ENCODE peak calls at places on chromosomes 13 and 19, in seven cellular contexts. W is Peyer's patch, F is GM12878, U is bronchial epithelial cell, Y is pancreas, P is kidney epithelial cell, Q is body of pancreas. O is an unnamed sample.

GRCh38 chr13:113655358-113656014 is 2.5 kb downstream of the ATP4B start:
- DNase-seq in P (no peak), Q (peak; percentile 4), W (no peak), U (no peak), F (no peak), Y (peak; percentile 5), O (no peak)

GRCh38 chr19:1764293-1764683 is 11.0 kb downstream of the ONECUT3 start:
- DNase-seq in W (no peak), P (no peak), Q (no peak), F (no peak), Y (no peak), U (no peak), O (no peak)

GRCh38 chr13:20173121-20173746 is 12.4 kb upstream of the GJA3 start:
- DNase-seq in W (no peak), U (no peak), P (no peak), Q (no peak), Y (no peak), F (no peak), O (no peak)

GRCh38 chr19:48506138-48506733 is 5.4 kb downstream of the LMTK3 start:
- DNase-seq in W (no peak), U (peak; percentile 42), F (no peak), Q (no peak), Y (no peak), P (no peak), O (no peak)

GRCh38 chr19:17333611-17334413 is 843 bp downstream of the ANO8 start:
- DNase-seq in Y (no peak), U (peak; percentile 74), F (peak; percentile 16), P (peak; percentile 70), Q (peak; percentile 32), W (peak; percentile 67), O (peak; percentile 81)

GRCh38 chr19:45577111-45577905 is 7.3 kb downstream of the OPA3 start:
- DNase-seq in P (peak; percentile 86), W (no peak), Y (peak; percentile 59), F (no peak), U (peak; percentile 94), Q (peak; percentile 73), O (peak; percentile 84)

GRCh38 chr19:46861691-46862503 is 1.1 kb downstream of the ARHGAP35 start:
- DNase-seq in W (no peak), U (no peak), P (no peak), F (no peak), Y (peak; percentile 44), Q (peak; percentile 45), O (peak; percentile 28)

GRCh38 chr13:50243926-50244325 is 228.7 kb downstream of the KCNRG start:
- DNase-seq in U (no peak), W (no peak), Y (no peak), Q (no peak), F (no peak), P (no peak), O (no peak)

GRCh38 chr19:18495204-18495911 is 26.5 kb downstream of the ELL start:
- DNase-seq in F (no peak), Y (no peak), W (no peak), P (no peak), U (no peak), Q (no peak), O (no peak)

GRCh38 chr13:20428666-20429644 is 96.7 kb downstream of the CRYL1 start:
- DNase-seq in Q (no peak), P (no peak), Y (no peak), W (no peak), U (peak; percentile 88), F (no peak), O (no peak)

GRCh38 chr19:46839752-46840151 is 10.9 kb downstream of the AP2S1 start:
- DNase-seq in U (peak; percentile 45), F (no peak), P (no peak), Y (no peak), W (no peak), Q (no peak), O (peak; percentile 76)

GRCh38 chr13:94999871-95000270 is 287.5 kb upstream of the SOX21 start:
- DNase-seq in Y (no peak), U (no peak), F (no peak), Q (no peak), P (no peak), W (no peak), O (no peak)

GRCh38 chr13:23766199-23766771 is 122.9 kb downstream of the MIPEP start:
- DNase-seq in F (no peak), W (no peak), P (no peak), Y (no peak), Q (no peak), U (no peak), O (no peak)

GRCh38 chr19:33171916-33172359 is 22.2 kb upstream of the LRP3 start:
- DNase-seq in P (no peak), Q (no peak), W (no peak), F (no peak), U (peak; percentile 24), Y (no peak), O (no peak)

GRCh38 chr19:47020992-47021496 is 1.4 kb downstream of the NPAS1 start:
- DNase-seq in P (no peak), Q (no peak), W (no peak), F (no peak), Y (no peak), U (no peak), O (no peak)

GRCh38 chr19:18167975-18168645 is 5.5 kb upstream of the IFI30 start:
- DNase-seq in Q (peak; percentile 65), W (peak; percentile 61), Y (no peak), U (no peak), F (no peak), P (no peak), O (peak; percentile 56)

GRCh38 chr13:58598241-58598640 is 966.7 kb downstream of the PCDH17 start:
- DNase-seq in U (peak; percentile 2), P (peak; percentile 16), F (no peak), Q (no peak), Y (no peak), W (no peak), O (no peak)

GRCh38 chr13:20358022-20358421 is 125.9 kb upstream of the GJB6 start:
- DNase-seq in P (no peak), F (no peak), W (no peak), Q (no peak), U (no peak), Y (no peak), O (no peak)

GRCh38 chr19:40721140-40721486 is 4.2 kb downstream of the ITPKC start:
- DNase-seq in Q (no peak), U (no peak), W (no peak), F (no peak), P (no peak), Y (no peak), O (no peak)

GRCh38 chr13:38602261-38602660 is 84.6 kb upstream of the FREM2 start:
- DNase-seq in Q (no peak), P (peak; percentile 28), Y (no peak), U (peak; percentile 74), W (no peak), F (no peak), O (peak; percentile 16)

GRCh38 chr13:98055623-98056022 is 87.3 kb upstream of the FARP1 start:
- DNase-seq in Q (no peak), P (no peak), F (no peak), Y (no peak), W (no peak), U (no peak), O (no peak)

GRCh38 chr13:99228737-99229691 is 28.4 kb downstream of the UBAC2 start:
- DNase-seq in W (no peak), U (peak; percentile 93), Q (no peak), Y (no peak), F (peak; percentile 91), P (peak; percentile 66), O (no peak)

GRCh38 chr13:74767031-74767430 is 632.8 kb upstream of the KLF12 start:
- DNase-seq in Y (no peak), Q (no peak), U (peak; percentile 70), F (no peak), P (no peak), W (no peak), O (no peak)

GRCh38 chr19:3249408-3249807 is 24.9 kb downstream of the CELF5 start:
- DNase-seq in W (no peak), U (no peak), Y (no peak), F (no peak), P (no peak), Q (no peak), O (peak; percentile 10)

GRCh38 chr13:34156841-34157365 is 339.0 kb downstream of the RFC3 start:
- DNase-seq in Q (peak; percentile 84), Y (peak; percentile 88), W (no peak), F (peak; percentile 55), U (peak; percentile 97), P (peak; percentile 98), O (peak; percentile 84)

DNA sequence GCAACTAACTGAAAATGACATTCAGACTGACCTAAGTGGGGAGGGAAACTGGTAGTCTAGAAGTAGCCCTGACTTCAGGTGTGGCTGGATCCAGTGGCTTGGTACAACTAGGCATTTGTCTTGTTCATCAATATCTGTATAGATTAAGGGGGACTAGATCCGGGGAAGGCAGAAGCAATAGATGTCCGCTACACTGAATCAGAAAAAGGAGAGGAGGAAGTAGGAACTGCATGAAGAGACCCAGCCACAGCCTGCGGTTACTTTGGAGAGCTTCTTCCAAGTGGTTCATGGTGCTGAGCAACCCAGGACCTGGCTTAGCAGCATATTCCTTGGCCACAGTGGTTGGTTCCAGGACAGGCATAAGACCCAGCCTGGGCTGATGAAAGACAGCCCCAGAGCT is 9.9 kb upstream of the PRODH2 start:
- DNase-seq in P (no peak), Q (no peak), F (no peak), U (no peak), W (no peak), Y (no peak), O (no peak)
- TF ChIP-seq CTCF in P (no peak), Q (no peak), F (no peak), U (no peak), W (no peak), Y (no peak), O (no peak)

DNA sequence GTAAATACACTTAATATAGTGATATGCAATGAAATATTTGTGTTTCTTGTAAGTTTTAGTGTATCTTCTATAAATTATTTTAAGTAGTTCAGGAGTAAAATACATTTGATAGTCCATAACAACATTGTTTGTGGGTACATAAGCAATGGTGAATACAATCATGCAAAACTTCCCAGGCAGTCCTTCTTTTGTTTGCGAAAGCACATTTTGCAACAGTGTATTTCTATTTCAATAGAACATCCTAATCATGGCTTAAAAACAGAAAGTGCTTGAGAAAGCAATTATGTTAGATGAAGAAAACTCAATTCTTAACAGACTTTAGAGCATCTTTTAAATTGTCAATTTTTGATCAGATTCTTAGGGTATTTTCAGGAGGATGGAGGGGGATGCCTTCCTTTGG is 155.6 kb downstream of the POSTN start:
- DNase-seq in Q (no peak), W (no peak), Y (no peak), F (no peak), U (peak; percentile 36), P (no peak), O (no peak)
- TF ChIP-seq CTCF in Q (no peak), W (no peak), Y (no peak), F (no peak), U (no peak), P (no peak), O (no peak)

GRCh38 chr13:60091573-60091972 is 72.2 kb downstream of the DIAPH3 start:
- DNase-seq in U (no peak), P (no peak), Q (no peak), F (no peak), W (no peak), Y (no peak), O (no peak)
- TF ChIP-seq CTCF in U (no peak), P (no peak), Q (no peak), F (no peak), W (no peak), Y (no peak), O (no peak)

DNA sequence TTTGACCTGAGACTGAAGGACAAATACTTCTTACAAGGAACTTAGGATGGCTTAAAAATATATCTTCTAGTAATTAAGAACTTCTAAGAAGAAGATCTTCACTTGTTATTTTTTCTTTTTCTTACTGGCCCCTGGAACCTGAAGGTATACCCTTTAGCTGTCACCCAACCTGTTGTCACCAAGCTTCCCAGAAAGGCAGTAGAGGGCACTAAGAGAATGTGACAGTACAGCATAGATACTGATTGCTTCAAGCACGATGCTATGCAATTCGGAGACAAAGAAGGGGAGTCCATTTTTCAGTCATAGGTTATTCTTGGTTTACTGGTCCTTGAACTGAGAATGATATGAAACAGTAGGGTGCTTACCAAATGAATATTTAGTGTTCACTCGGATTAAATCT is 208.3 kb upstream of the PCDH9 start:
- DNase-seq in W (no peak), U (no peak), Q (no peak), Y (no peak), F (no peak), P (no peak), O (no peak)
- TF ChIP-seq CTCF in W (no peak), U (no peak), Q (no peak), Y (no peak), F (peak; percentile 30), P (no peak), O (no peak)